ENCODE peak calls at places on chromosomes 3 and 15, in five cellular contexts. A is uterus, X is right cardiac atrium, G is thyroid gland, H is H9. P is an unnamed sample. For H3K4me1, the result is how much of the 10 kb centered on the place peaks cover.

GRCh38 chr15:90013503-90013937 is 12.4 kb downstream of the ZNF710 start:
- DNase-seq in A (no peak), X (no peak), G (no peak), H (no peak), P (no peak)

GRCh38 chr3:122112754-122113153 is 57.6 kb downstream of the CD86 start:
- DNase-seq in A (no peak), X (no peak), G (no peak), H (no peak), P (no peak)

GRCh38 chr15:38853608-38854007 is 289.0 kb upstream of the RASGRP1 start:
- DNase-seq in A (no peak), X (no peak), G (no peak), H (peak), P (no peak)

GRCh38 chr3:71303627-71304260 is 279.8 kb downstream of the FOXP1 start:
- DNase-seq in A (no peak), X (no peak), G (no peak), H (no peak), P (no peak)

GRCh38 chr15:34185666-34186065 is 24.2 kb downstream of the KATNBL1 start:
- DNase-seq in A (no peak), X (no peak), G (no peak), H (no peak), P (no peak)

GRCh38 chr3:42678447-42678846 is 6.9 kb upstream of the KLHL40 start:
- DNase-seq in A (no peak), X (no peak), G (no peak), H (no peak), P (no peak)

GRCh38 chr3:189739396-189739795 is 108.2 kb downstream of the TP63 start:
- DNase-seq in A (no peak), X (no peak), G (no peak), H (no peak), P (no peak)

GRCh38 chr15:43143203-43143941 is 10.0 kb downstream of the TMEM62 start:
- DNase-seq in A (no peak), X (no peak), G (no peak), H (no peak), P (no peak)

GRCh38 chr3:115667175-115668065 is 44.1 kb downstream of the GAP43 start:
- DNase-seq in A (no peak), X (no peak), G (no peak), H (peak), P (no peak)

GRCh38 chr3:147298511-147298982 is 107.8 kb downstream of the ZIC4 start:
- DNase-seq in A (no peak), X (no peak), G (no peak), H (no peak), P (no peak)

GRCh38 chr3:10334461-10334860 is 13.5 kb upstream of the SEC13 start:
- DNase-seq in A (no peak), X (no peak), G (no peak), H (peak), P (no peak)

GRCh38 chr15:41989573-41990242 is 17.4 kb upstream of the EHD4 start:
- DNase-seq in A (peak), X (peak), G (peak), H (peak), P (peak)

GRCh38 chr3:140629351-140630137 is 48.3 kb upstream of the TRIM42 start:
- DNase-seq in A (no peak), X (no peak), G (no peak), H (no peak), P (no peak)

GRCh38 chr3:189057369-189057768 is 114.4 kb upstream of the TPRG1 start:
- DNase-seq in A (no peak), X (no peak), G (no peak), H (no peak), P (no peak)

GRCh38 chr3:3545360-3545759 is 253.9 kb upstream of the LRRN1 start:
- DNase-seq in A (no peak), X (no peak), G (no peak), H (no peak), P (no peak)

GRCh38 chr3:41338276-41338675 is 139.0 kb downstream of the CTNNB1 start:
- DNase-seq in A (no peak), X (no peak), G (no peak), H (no peak), P (no peak)

GRCh38 chr15:57506422-57506821 is 85.3 kb upstream of the MYZAP start:
- DNase-seq in A (no peak), X (peak), G (no peak), H (peak), P (no peak)

GRCh38 chr15:39698444-39699390 is 83.9 kb downstream of the FSIP1 start:
- DNase-seq in A (no peak), X (no peak), G (peak), H (no peak), P (no peak)

GRCh38 chr15:73602992-73603391 is 30.2 kb downstream of the NPTN start:
- DNase-seq in A (no peak), X (no peak), G (no peak), H (no peak), P (no peak)

GRCh38 chr3:186413615-186414415 is 51.8 kb upstream of the DGKG start:
- DNase-seq in A (peak), X (peak), G (peak), H (peak), P (peak)

GRCh38 chr3:33911525-33912322 is 113.3 kb downstream of the PDCD6IP start:
- DNase-seq in A (no peak), X (no peak), G (no peak), H (no peak), P (no peak)

GRCh38 chr3:196590279-196590678 is 21.8 kb downstream of the FBXO45 start:
- DNase-seq in A (no peak), X (no peak), G (no peak), H (no peak), P (no peak)

GRCh38 chr3:45599424-45599886 is 4.9 kb downstream of the LIMD1 start:
- DNase-seq in A (no peak), X (peak), G (peak), H (no peak), P (no peak)
- H3K4me1 ChIP-seq in A (under half), X (under half), G (half or more), H (under half), P (half or more)

GRCh38 chr15:100113351-100114075 is 228.3 kb downstream of the ADAMTS17 start:
- DNase-seq in A (peak), X (peak), G (peak), H (no peak), P (peak)

GRCh38 chr15:100112061-100112420 is 229.7 kb downstream of the ADAMTS17 start:
- DNase-seq in A (peak), X (no peak), G (peak), H (no peak), P (no peak)

GRCh38 chr15:100111103-100112060 is 230.4 kb downstream of the ADAMTS17 start:
- DNase-seq in A (peak), X (peak), G (peak), H (no peak), P (peak)

GRCh38 chr15:100114100-100114499 is 227.7 kb downstream of the ADAMTS17 start:
- DNase-seq in A (peak), X (peak), G (peak), H (no peak), P (peak)

DNA sequence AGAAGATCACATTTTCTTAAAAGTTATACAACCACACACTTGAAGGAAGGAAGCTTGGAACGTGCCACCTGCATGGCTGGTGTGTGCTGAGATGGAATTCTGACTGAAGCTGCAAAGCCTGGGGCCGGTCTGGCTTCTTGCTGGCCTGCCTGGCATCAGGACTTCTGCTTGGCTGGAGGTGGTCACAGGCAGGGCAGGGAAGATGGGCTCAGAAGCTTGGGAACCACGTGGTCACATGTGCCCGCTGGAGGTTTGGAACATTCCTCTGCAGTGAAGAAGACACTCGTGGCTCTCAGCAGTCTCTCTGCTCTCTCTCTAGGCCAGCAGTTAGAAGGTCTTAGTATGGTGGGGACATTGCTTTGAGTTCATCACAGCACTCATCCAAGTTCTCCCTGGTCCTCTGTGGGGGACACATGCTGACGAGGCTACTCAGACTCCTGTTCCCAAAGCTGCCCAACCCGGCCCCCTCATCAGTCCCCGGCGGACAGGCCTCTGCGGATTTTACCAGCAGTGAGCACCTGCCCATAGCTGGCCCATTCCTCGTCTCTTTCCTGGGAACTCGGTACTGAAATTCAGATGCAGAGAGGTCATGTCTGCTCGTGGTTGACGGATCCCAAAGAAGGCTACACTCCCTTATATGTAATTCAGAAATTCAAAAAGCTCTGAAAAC is 229.0 kb downstream of the ADAMTS17 start:
- DNase-seq in A (no peak), X (no peak), G (no peak), H (no peak), P (no peak)
- H3K4me1 ChIP-seq in A (under half), X (under half), G (half or more), H (under half), P (under half)

DNA sequence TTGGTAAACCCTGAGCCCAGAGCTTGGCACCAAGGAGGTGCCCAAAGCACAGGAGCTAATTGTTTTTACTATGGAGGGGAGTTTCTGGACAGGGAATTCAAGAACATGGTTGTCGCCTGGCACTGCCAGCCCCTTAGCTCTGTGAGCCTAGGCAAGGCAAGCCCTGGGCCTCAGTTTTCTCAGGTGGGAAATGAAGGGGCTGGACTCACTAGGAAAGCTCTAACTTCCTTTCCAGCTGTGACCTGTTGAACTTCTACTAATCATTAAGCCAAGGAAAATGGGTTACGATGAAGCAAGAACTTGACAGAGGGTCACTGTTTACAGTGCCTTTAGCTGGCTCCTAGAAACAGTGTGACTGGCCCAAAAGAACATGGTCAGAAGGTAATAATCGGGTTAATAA is 277.2 kb downstream of the SHQ1 start:
- DNase-seq in A (no peak), X (no peak), G (no peak), H (no peak), P (no peak)
- H3K4me1 ChIP-seq in A (under half), X (under half), G (under half), H (under half), P (under half)

GRCh38 chr15:31374489-31374888 is 47.9 kb downstream of the KLF13 start:
- DNase-seq in A (no peak), X (no peak), G (no peak), H (no peak), P (no peak)

GRCh38 chr15:31373096-31373865 is 46.6 kb downstream of the KLF13 start:
- DNase-seq in A (no peak), X (no peak), G (no peak), H (no peak), P (peak)

GRCh38 chr15:31373970-31374369 is 47.3 kb downstream of the KLF13 start:
- DNase-seq in A (no peak), X (no peak), G (no peak), H (no peak), P (no peak)

GRCh38 chr15:31371520-31372240 is 45.0 kb downstream of the KLF13 start:
- DNase-seq in A (no peak), X (peak), G (no peak), H (no peak), P (no peak)

GRCh38 chr15:31372635-31373091 is 46.0 kb downstream of the KLF13 start:
- DNase-seq in A (peak), X (peak), G (peak), H (peak), P (peak)
- H3K4me1 ChIP-seq in A (under half), X (under half), G (half or more), H (under half), P (half or more)

P was measured in heart right ventricle.